ENCODE peak calls at places on chromosomes 7 and 10, in six cellular contexts. N is H1, Q is GM23338, F is HepG2, U is K562, C is GM12878. Z is an unnamed sample.
A peak's percentile ranks its signal among the peaks of the same experiment; 100 is the strongest.

GRCh38 chr7:112529486-112529885 is 48.7 kb downstream of the LSMEM1 start:
- DNase-seq in N (no peak), Q (no peak), F (no peak), C (no peak), U (no peak), Z (no peak)

GRCh38 chr7:5774790-5775189 is 6.7 kb downstream of the RNF216 start:
- DNase-seq in Q (no peak), N (no peak), C (no peak), F (no peak), U (no peak), Z (no peak)

GRCh38 chr7:24438232-24438631 is 135.0 kb upstream of the PALS2 start:
- DNase-seq in N (no peak), U (no peak), C (no peak), Q (no peak), F (no peak), Z (no peak)

GRCh38 chr10:58400609-58401008 is 15.4 kb downstream of the TFAM start:
- DNase-seq in Q (no peak), N (no peak), C (no peak), U (no peak), F (no peak), Z (no peak)

GRCh38 chr10:3251172-3251571 is 78.6 kb upstream of the PITRM1 start:
- DNase-seq in U (no peak), C (no peak), Q (no peak), N (no peak), F (no peak), Z (no peak)

GRCh38 chr10:49761789-49762565 is at the start of gene OGDHL:
- DNase-seq in Q (peak; percentile 88), N (peak; percentile 91), C (no peak), F (peak; percentile 28), U (peak; percentile 99), Z (peak; percentile 83)

GRCh38 chr10:3761111-3761686 is 23.8 kb downstream of the KLF6 start:
- DNase-seq in C (peak; percentile 76), F (no peak), Q (no peak), U (no peak), N (no peak), Z (no peak)

GRCh38 chr10:15791816-15792524 is 68.3 kb downstream of the MINDY3 start:
- DNase-seq in F (no peak), N (no peak), U (no peak), C (no peak), Q (no peak), Z (no peak)

GRCh38 chr10:34194259-34194658 is 620.8 kb downstream of the PARD3 start:
- DNase-seq in F (no peak), U (no peak), N (no peak), Q (no peak), C (no peak), Z (no peak)

GRCh38 chr10:102815790-102816549 is 21.2 kb downstream of the CYP17A1 start:
- DNase-seq in U (no peak), Q (peak; percentile 48), N (no peak), F (no peak), C (no peak), Z (no peak)

GRCh38 chr7:84950836-84951235 is 236.0 kb downstream of the SEMA3D start:
- DNase-seq in F (no peak), N (no peak), Q (no peak), C (no peak), U (no peak), Z (no peak)

GRCh38 chr10:16656886-16657285 is 135.2 kb upstream of the C1QL3 start:
- DNase-seq in N (no peak), U (no peak), C (no peak), Q (no peak), F (no peak), Z (no peak)

GRCh38 chr7:36611703-36612102 is 112.6 kb downstream of the AOAH start:
- DNase-seq in Q (no peak), N (no peak), F (no peak), U (no peak), C (no peak), Z (no peak)

GRCh38 chr10:70742537-70743429 is 42.4 kb downstream of the TBATA start:
- DNase-seq in C (no peak), N (no peak), U (peak; percentile 62), Q (no peak), F (peak; percentile 57), Z (no peak)

GRCh38 chr10:63542835-63543575 is 21.8 kb downstream of the REEP3 start:
- DNase-seq in Q (no peak), U (no peak), C (no peak), F (no peak), N (no peak), Z (no peak)

GRCh38 chr7:29484280-29484679 is 79.4 kb upstream of the PRR15 start:
- DNase-seq in C (no peak), U (no peak), N (no peak), F (no peak), Q (no peak), Z (no peak)

DNA sequence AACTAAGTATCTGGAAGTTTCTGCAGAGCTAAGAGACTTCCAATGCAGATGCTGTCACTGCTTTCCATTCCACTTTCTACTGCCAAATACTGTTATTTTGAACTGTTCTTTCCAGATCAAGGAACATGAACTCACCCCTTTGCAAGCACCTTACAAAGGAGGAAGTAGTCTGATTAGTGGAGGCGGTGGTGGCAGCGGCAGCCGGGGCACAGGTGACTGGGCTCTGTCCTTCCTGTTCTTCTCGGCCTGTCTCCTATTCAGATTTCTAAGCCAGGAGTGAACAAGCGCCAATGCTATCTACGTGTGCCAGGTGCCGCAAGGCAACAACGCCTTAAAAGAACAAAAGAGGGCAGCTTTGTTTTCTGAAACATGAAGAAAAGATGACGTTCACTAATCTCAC is 44.9 kb downstream of the BEND7 start:
- DNase-seq in Q (no peak), F (no peak), C (no peak), N (no peak), U (no peak), Z (no peak)
- TF ChIP-seq CREB1 in Q (no peak), F (no peak), C (no peak), N (no peak), U (no peak), Z (no peak)

DNA sequence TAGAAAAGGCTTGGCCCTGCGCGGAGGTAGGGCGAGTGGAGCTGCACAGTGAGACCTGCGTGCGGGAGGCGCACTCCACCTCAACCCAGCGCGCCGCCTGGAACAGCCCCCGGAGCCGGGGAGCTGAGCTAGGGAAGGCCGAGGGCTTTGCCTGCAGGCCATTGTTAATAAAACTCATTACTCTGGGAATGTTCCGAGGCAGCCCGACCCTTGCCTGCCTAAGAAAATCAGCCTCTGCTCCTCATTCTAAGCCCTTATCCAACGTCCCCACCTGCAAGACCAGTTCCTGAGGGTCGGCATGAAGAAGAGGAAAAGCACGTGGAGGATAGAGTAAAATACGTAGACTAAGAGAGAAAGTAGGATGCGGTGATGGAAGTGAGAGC is 55.3 kb downstream of the C7orf25 start:
- DNase-seq in U (no peak), N (no peak), Q (no peak), C (no peak), F (no peak), Z (no peak)
- TF ChIP-seq CREB1 in U (no peak), N (no peak), Q (no peak), C (no peak), F (no peak), Z (no peak)

GRCh38 chr7:10910447-10910846 is 63.2 kb upstream of the PHF14 start:
- DNase-seq in Q (no peak), N (no peak), U (no peak), F (no peak), C (no peak), Z (no peak)
- TF ChIP-seq CREB1 in Q (no peak), N (no peak), U (no peak), F (no peak), C (no peak), Z (no peak)

GRCh38 chr10:26733750-26734568 is 36.5 kb downstream of the PDSS1 start:
- DNase-seq in Q (peak; percentile 46), F (peak; percentile 97), N (no peak), U (no peak), C (no peak), Z (no peak)
- TF ChIP-seq CREB1 in Q (no peak), F (no peak), N (no peak), U (no peak), C (no peak), Z (no peak)

Z was measured in WTC11.